ENCODE peak calls at places on chromosome 6, in six cellular contexts. One of them, this sample, is unnamed.

GRCh38 chr6:107488875-107489635 is 862 bp upstream of the SOBP start:
- DNase-seq in mucosa of descending colon: peak
- DNase-seq in right atrium auricular region: peak
- DNase-seq in PC-3: no peak
- DNase-seq in left ventricle myocardium inferior: peak
- DNase-seq in GM06990: peak
- DNase-seq in this sample: peak

GRCh38 chr6:36691612-36692011 is 6.0 kb upstream of the RAB44 start:
- DNase-seq in right atrium auricular region: no peak
- DNase-seq in left ventricle myocardium inferior: no peak
- DNase-seq in mucosa of descending colon: no peak
- DNase-seq in GM06990: no peak
- DNase-seq in PC-3: no peak
- DNase-seq in this sample: no peak

GRCh38 chr6:71410164-71410566 is 121.6 kb downstream of the OGFRL1 start:
- DNase-seq in GM06990: peak
- DNase-seq in PC-3: peak
- DNase-seq in mucosa of descending colon: no peak
- DNase-seq in right atrium auricular region: no peak
- DNase-seq in left ventricle myocardium inferior: no peak
- DNase-seq in this sample: no peak

GRCh38 chr6:154991207-154991606 is 3.9 kb upstream of the TIAM2 start:
- DNase-seq in mucosa of descending colon: no peak
- DNase-seq in PC-3: no peak
- DNase-seq in left ventricle myocardium inferior: no peak
- DNase-seq in right atrium auricular region: no peak
- DNase-seq in GM06990: no peak
- DNase-seq in this sample: no peak

GRCh38 chr6:121932071-121933009 is 467.1 kb upstream of the HSF2 start:
- DNase-seq in mucosa of descending colon: peak
- DNase-seq in GM06990: no peak
- DNase-seq in PC-3: peak
- DNase-seq in left ventricle myocardium inferior: peak
- DNase-seq in right atrium auricular region: no peak
- DNase-seq in this sample: no peak

GRCh38 chr6:30861257-30862048 is 22.9 kb upstream of the DDR1 start:
- DNase-seq in right atrium auricular region: no peak
- DNase-seq in GM06990: no peak
- DNase-seq in left ventricle myocardium inferior: no peak
- DNase-seq in mucosa of descending colon: no peak
- DNase-seq in PC-3: no peak
- DNase-seq in this sample: no peak

GRCh38 chr6:152170702-152171667 is 363.5 kb downstream of the ESR1 start:
- DNase-seq in left ventricle myocardium inferior: no peak
- DNase-seq in PC-3: no peak
- DNase-seq in GM06990: peak
- DNase-seq in right atrium auricular region: no peak
- DNase-seq in mucosa of descending colon: no peak
- DNase-seq in this sample: peak

GRCh38 chr6:22512716-22513452 is 56.5 kb upstream of the HDGFL1 start:
- DNase-seq in left ventricle myocardium inferior: no peak
- DNase-seq in GM06990: no peak
- DNase-seq in right atrium auricular region: no peak
- DNase-seq in PC-3: no peak
- DNase-seq in mucosa of descending colon: no peak
- DNase-seq in this sample: no peak

GRCh38 chr6:39887692-39888450 is 46.4 kb downstream of the MOCS1 start:
- DNase-seq in right atrium auricular region: peak
- DNase-seq in left ventricle myocardium inferior: peak
- DNase-seq in GM06990: no peak
- DNase-seq in mucosa of descending colon: peak
- DNase-seq in PC-3: peak
- DNase-seq in this sample: no peak

GRCh38 chr6:129889580-129889979 is 28.5 kb upstream of the TMEM244 start:
- DNase-seq in GM06990: no peak
- DNase-seq in mucosa of descending colon: no peak
- DNase-seq in PC-3: peak
- DNase-seq in right atrium auricular region: no peak
- DNase-seq in left ventricle myocardium inferior: no peak
- DNase-seq in this sample: no peak

GRCh38 chr6:154481541-154482013 is 28.9 kb downstream of the CNKSR3 start:
- DNase-seq in mucosa of descending colon: no peak
- DNase-seq in PC-3: no peak
- DNase-seq in left ventricle myocardium inferior: no peak
- DNase-seq in right atrium auricular region: no peak
- DNase-seq in GM06990: no peak
- DNase-seq in this sample: no peak

GRCh38 chr6:143746202-143747119 is 68.7 kb downstream of the PHACTR2 start:
- DNase-seq in left ventricle myocardium inferior: no peak
- DNase-seq in mucosa of descending colon: no peak
- DNase-seq in PC-3: no peak
- DNase-seq in GM06990: no peak
- DNase-seq in right atrium auricular region: no peak
- DNase-seq in this sample: no peak

GRCh38 chr6:162198925-162199324 is 528.6 kb downstream of the PRKN start:
- DNase-seq in right atrium auricular region: no peak
- DNase-seq in GM06990: no peak
- DNase-seq in left ventricle myocardium inferior: no peak
- DNase-seq in PC-3: no peak
- DNase-seq in mucosa of descending colon: no peak
- DNase-seq in this sample: no peak

GRCh38 chr6:6984585-6985366 is 123.0 kb upstream of the RREB1 start:
- DNase-seq in right atrium auricular region: no peak
- DNase-seq in mucosa of descending colon: peak
- DNase-seq in PC-3: no peak
- DNase-seq in GM06990: no peak
- DNase-seq in left ventricle myocardium inferior: no peak
- DNase-seq in this sample: no peak

GRCh38 chr6:33171096-33171888 is 21.0 kb downstream of the COL11A2 start:
- DNase-seq in PC-3: no peak
- DNase-seq in right atrium auricular region: no peak
- DNase-seq in mucosa of descending colon: no peak
- DNase-seq in GM06990: no peak
- DNase-seq in left ventricle myocardium inferior: no peak
- DNase-seq in this sample: no peak

GRCh38 chr6:19753822-19754221 is 83.3 kb upstream of the ID4 start:
- DNase-seq in right atrium auricular region: no peak
- DNase-seq in mucosa of descending colon: no peak
- DNase-seq in GM06990: no peak
- DNase-seq in PC-3: no peak
- DNase-seq in left ventricle myocardium inferior: no peak
- DNase-seq in this sample: no peak

GRCh38 chr6:156880913-156881312 is 103.7 kb downstream of the ARID1B start:
- DNase-seq in GM06990: no peak
- DNase-seq in PC-3: no peak
- DNase-seq in right atrium auricular region: no peak
- DNase-seq in mucosa of descending colon: no peak
- DNase-seq in left ventricle myocardium inferior: no peak
- DNase-seq in this sample: no peak

GRCh38 chr6:81396916-81397315 is 355.6 kb downstream of the TENT5A start:
- DNase-seq in right atrium auricular region: no peak
- DNase-seq in left ventricle myocardium inferior: no peak
- DNase-seq in mucosa of descending colon: no peak
- DNase-seq in GM06990: no peak
- DNase-seq in PC-3: no peak
- DNase-seq in this sample: no peak

GRCh38 chr6:81401970-81402690 is 350.4 kb downstream of the TENT5A start:
- DNase-seq in mucosa of descending colon: no peak
- DNase-seq in GM06990: no peak
- DNase-seq in right atrium auricular region: no peak
- DNase-seq in PC-3: peak
- DNase-seq in left ventricle myocardium inferior: no peak
- DNase-seq in this sample: no peak
- TF ChIP-seq CTCF in mucosa of descending colon: no peak
- TF ChIP-seq CTCF in GM06990: no peak
- TF ChIP-seq CTCF in right atrium auricular region: no peak
- TF ChIP-seq CTCF in PC-3: no peak
- TF ChIP-seq CTCF in left ventricle myocardium inferior: no peak
- TF ChIP-seq CTCF in this sample: no peak

DNA sequence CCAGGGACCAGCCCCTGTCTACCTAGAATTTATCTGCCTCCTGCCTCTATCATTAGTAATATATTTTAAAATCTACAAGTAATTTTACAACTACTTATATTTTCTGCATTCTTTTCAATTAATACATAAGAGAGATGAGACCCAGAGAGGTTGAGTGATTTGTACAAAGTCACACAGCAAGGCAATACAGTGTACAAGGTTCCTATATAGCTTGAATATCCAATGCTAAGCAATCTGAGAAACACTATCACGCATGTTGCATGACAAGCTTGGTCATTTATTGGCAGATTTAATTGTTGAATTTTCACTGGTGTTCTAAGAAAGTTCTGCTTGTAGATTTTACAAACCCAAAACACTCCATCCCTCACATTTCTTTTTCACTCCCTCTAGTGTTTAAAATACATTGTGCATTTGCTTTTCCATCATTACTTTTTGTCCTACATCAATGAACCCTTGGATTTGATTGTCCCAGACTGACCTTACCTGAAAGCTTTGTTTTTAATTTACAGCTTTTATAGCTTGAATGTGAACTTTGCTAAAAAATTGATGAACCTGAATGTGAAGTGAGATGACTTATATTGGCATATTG is 520.9 kb upstream of the CITED2 start:
- DNase-seq in left ventricle myocardium inferior: no peak
- DNase-seq in PC-3: peak
- DNase-seq in mucosa of descending colon: no peak
- DNase-seq in GM06990: no peak
- DNase-seq in right atrium auricular region: no peak
- DNase-seq in this sample: no peak
- TF ChIP-seq CTCF in left ventricle myocardium inferior: peak
- TF ChIP-seq CTCF in PC-3: peak
- TF ChIP-seq CTCF in mucosa of descending colon: no peak
- TF ChIP-seq CTCF in GM06990: no peak
- TF ChIP-seq CTCF in right atrium auricular region: no peak
- TF ChIP-seq CTCF in this sample: no peak

GRCh38 chr6:124873066-124873410 is 89.2 kb upstream of the RNF217 start:
- DNase-seq in PC-3: no peak
- DNase-seq in left ventricle myocardium inferior: no peak
- DNase-seq in right atrium auricular region: no peak
- DNase-seq in GM06990: no peak
- DNase-seq in mucosa of descending colon: no peak
- DNase-seq in this sample: no peak

GRCh38 chr6:124868476-124868875 is 93.8 kb upstream of the RNF217 start:
- DNase-seq in left ventricle myocardium inferior: no peak
- DNase-seq in PC-3: peak
- DNase-seq in right atrium auricular region: no peak
- DNase-seq in mucosa of descending colon: no peak
- DNase-seq in GM06990: no peak
- DNase-seq in this sample: no peak

GRCh38 chr6:124872361-124873065 is 89.7 kb upstream of the RNF217 start:
- DNase-seq in right atrium auricular region: no peak
- DNase-seq in mucosa of descending colon: no peak
- DNase-seq in left ventricle myocardium inferior: no peak
- DNase-seq in GM06990: no peak
- DNase-seq in PC-3: no peak
- DNase-seq in this sample: no peak

GRCh38 chr6:124869412-124869811 is 92.8 kb upstream of the RNF217 start:
- DNase-seq in mucosa of descending colon: no peak
- DNase-seq in PC-3: no peak
- DNase-seq in left ventricle myocardium inferior: no peak
- DNase-seq in GM06990: no peak
- DNase-seq in right atrium auricular region: no peak
- DNase-seq in this sample: no peak

DNA sequence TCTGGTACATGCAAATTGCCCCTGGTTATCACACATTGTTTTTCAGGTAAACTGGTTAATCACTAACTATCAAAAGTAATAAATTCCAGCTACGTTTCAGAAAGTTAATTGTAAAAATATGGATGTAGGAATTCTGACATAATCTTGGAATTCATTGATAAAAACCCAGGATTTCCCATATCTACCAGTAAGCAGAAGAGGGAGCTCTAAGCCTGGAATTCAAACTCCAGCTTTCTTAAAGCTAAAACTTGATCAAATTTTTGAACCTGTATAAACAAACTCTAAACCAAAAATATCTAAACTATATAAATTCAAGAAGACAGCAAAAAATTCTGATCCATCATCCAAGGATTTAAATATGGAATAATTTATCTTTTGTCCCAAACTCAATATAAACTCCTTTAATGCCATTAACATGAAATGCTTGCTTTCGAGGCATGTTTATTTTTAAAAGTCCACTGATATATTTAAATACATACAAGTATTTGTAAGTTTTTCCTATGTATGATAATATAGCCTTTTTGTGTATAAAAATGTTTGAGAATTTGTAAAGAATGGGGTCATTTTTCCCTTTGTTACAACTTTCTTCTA is 91.5 kb upstream of the RNF217 start:
- DNase-seq in mucosa of descending colon: peak
- DNase-seq in right atrium auricular region: no peak
- DNase-seq in PC-3: peak
- DNase-seq in GM06990: no peak
- DNase-seq in left ventricle myocardium inferior: no peak
- DNase-seq in this sample: no peak
- TF ChIP-seq CTCF in mucosa of descending colon: no peak
- TF ChIP-seq CTCF in right atrium auricular region: peak
- TF ChIP-seq CTCF in PC-3: peak
- TF ChIP-seq CTCF in GM06990: peak
- TF ChIP-seq CTCF in left ventricle myocardium inferior: peak
- TF ChIP-seq CTCF in this sample: peak

GRCh38 chr6:26103770-26104456 is 16.7 kb downstream of the HFE start:
- DNase-seq in right atrium auricular region: peak
- DNase-seq in mucosa of descending colon: peak
- DNase-seq in left ventricle myocardium inferior: peak
- DNase-seq in GM06990: peak
- DNase-seq in PC-3: peak
- DNase-seq in this sample: peak
- TF ChIP-seq CTCF in right atrium auricular region: peak
- TF ChIP-seq CTCF in mucosa of descending colon: peak
- TF ChIP-seq CTCF in left ventricle myocardium inferior: peak
- TF ChIP-seq CTCF in GM06990: peak
- TF ChIP-seq CTCF in PC-3: peak
- TF ChIP-seq CTCF in this sample: peak

DNA sequence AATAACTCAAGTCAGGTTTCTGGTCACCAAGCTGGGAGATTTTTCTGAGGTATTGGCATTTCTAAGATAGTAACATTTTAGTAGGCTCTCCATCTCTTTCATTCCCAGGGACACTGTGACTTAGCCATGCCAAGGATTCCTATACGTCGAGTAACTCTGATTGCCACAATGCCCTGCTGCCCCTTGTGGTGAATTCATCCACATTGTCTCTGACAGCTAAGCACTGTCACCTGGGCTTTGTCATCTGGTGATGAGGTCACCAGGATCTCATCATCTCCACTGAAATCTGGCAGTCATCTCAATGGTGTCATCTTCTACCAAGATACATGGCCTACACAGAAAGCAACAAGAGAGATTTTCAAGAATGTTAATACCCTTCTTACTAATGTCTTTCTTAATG is 246.6 kb downstream of the CD109 start:
- DNase-seq in left ventricle myocardium inferior: no peak
- DNase-seq in mucosa of descending colon: no peak
- DNase-seq in GM06990: no peak
- DNase-seq in PC-3: peak
- DNase-seq in right atrium auricular region: no peak
- DNase-seq in this sample: no peak
- TF ChIP-seq CTCF in left ventricle myocardium inferior: no peak
- TF ChIP-seq CTCF in mucosa of descending colon: no peak
- TF ChIP-seq CTCF in GM06990: peak
- TF ChIP-seq CTCF in PC-3: peak
- TF ChIP-seq CTCF in right atrium auricular region: no peak
- TF ChIP-seq CTCF in this sample: no peak

This sample was measured in GM13977.